ENCODE peak calls at places on chromosomes 16 and 17, in eight cellular contexts. I is RWPE1, H is GM20000, Y is IMR-90, U is heart right ventricle, G is Calu3, O is neural crest cell, F is thoracic aorta. P is an unnamed sample.

GRCh38 chr17:79960788-79961522 is 74.7 kb downstream of the TBC1D16 start:
- DNase-seq in G (no peak), U (no peak), F (no peak), I (no peak), O (no peak), Y (peak), H (no peak), P (no peak)

GRCh38 chr16:89015271-89015859 is 38.4 kb upstream of the CBFA2T3 start:
- DNase-seq in F (no peak), I (no peak), Y (no peak), G (no peak), H (no peak), O (no peak), U (no peak), P (no peak)

GRCh38 chr16:10040136-10041080 is 141.8 kb downstream of the GRIN2A start:
- DNase-seq in I (no peak), H (no peak), O (no peak), F (no peak), U (no peak), Y (no peak), G (no peak), P (no peak)

GRCh38 chr17:67531291-67531690 is 154.2 kb downstream of the PITPNC1 start:
- DNase-seq in Y (no peak), I (no peak), G (no peak), O (no peak), F (no peak), U (no peak), H (peak), P (no peak)

GRCh38 chr17:8894673-8895578 is 27.5 kb upstream of the PIK3R6 start:
- DNase-seq in Y (peak), U (peak), H (peak), O (peak), I (peak), F (no peak), G (peak), P (peak)

GRCh38 chr17:55785181-55785580 is 34.3 kb downstream of the PCTP start:
- DNase-seq in Y (no peak), O (no peak), I (no peak), G (no peak), F (no peak), H (no peak), U (no peak), P (no peak)

GRCh38 chr17:46152423-46152822 is 40.8 kb downstream of the KANSL1 start:
- DNase-seq in G (no peak), U (no peak), F (no peak), O (no peak), Y (no peak), H (peak), I (no peak), P (no peak)

GRCh38 chr17:29181226-29181625 is 1.0 kb upstream of the MYO18A start:
- DNase-seq in U (no peak), H (no peak), O (no peak), G (no peak), Y (no peak), F (no peak), I (no peak), P (no peak)

GRCh38 chr17:8504460-8505207 is 69.0 kb downstream of the NDEL1 start:
- DNase-seq in O (no peak), F (no peak), G (no peak), U (no peak), Y (no peak), H (no peak), I (no peak), P (no peak)

GRCh38 chr16:85347213-85347591 is 234.9 kb upstream of the CIBAR2 start:
- DNase-seq in U (no peak), O (no peak), G (peak), F (no peak), H (no peak), Y (no peak), I (no peak), P (no peak)

GRCh38 chr16:84967828-84968227 is 43.5 kb downstream of the ZDHHC7 start:
- DNase-seq in H (no peak), U (no peak), Y (no peak), I (no peak), F (no peak), G (no peak), O (no peak), P (peak)

GRCh38 chr17:62955841-62956352 is 10.1 kb upstream of the TANC2 start:
- DNase-seq in Y (no peak), F (no peak), I (no peak), G (no peak), O (no peak), U (no peak), H (no peak), P (no peak)

GRCh38 chr17:57735707-57736106 is 9.4 kb downstream of the CCDC182 start:
- DNase-seq in Y (no peak), I (peak), U (no peak), G (peak), O (no peak), F (no peak), H (peak), P (no peak)

GRCh38 chr16:66947302-66948033 is 12.2 kb downstream of the CES2 start:
- DNase-seq in O (peak), Y (peak), F (no peak), U (peak), G (peak), H (peak), I (peak), P (no peak)

GRCh38 chr17:77400445-77400870 is 259.7 kb downstream of the SEC14L1 start:
- DNase-seq in F (no peak), I (no peak), Y (no peak), U (peak), H (peak), G (no peak), O (no peak), P (no peak)

GRCh38 chr17:49646391-49647255 is 31.3 kb downstream of the SPOP start:
- DNase-seq in U (no peak), I (peak), G (peak), F (no peak), Y (peak), O (no peak), H (peak), P (no peak)

GRCh38 chr16:54934536-54935410 is 4.1 kb downstream of the IRX5 start:
- DNase-seq in U (peak), O (peak), Y (no peak), G (no peak), F (no peak), H (peak), I (no peak), P (peak)

GRCh38 chr17:40648326-40648968 is 829 bp upstream of the SMARCE1 start:
- DNase-seq in F (no peak), H (no peak), U (no peak), I (no peak), O (peak), Y (peak), G (no peak), P (no peak)

GRCh38 chr17:44065668-44066203 is 735 bp downstream of the LSM12 start:
- DNase-seq in I (no peak), F (no peak), H (no peak), Y (no peak), G (no peak), O (no peak), U (no peak), P (no peak)

GRCh38 chr16:27759301-27759871 is 209.4 kb downstream of the KATNIP start:
- DNase-seq in Y (peak), F (no peak), H (no peak), U (no peak), O (no peak), I (peak), G (no peak), P (no peak)

GRCh38 chr17:59893617-59894100 is 738 bp downstream of the RPS6KB1 start:
- DNase-seq in H (peak), Y (peak), F (no peak), U (no peak), O (no peak), G (peak), I (peak), P (peak)

GRCh38 chr17:57649191-57649590 is 95.9 kb downstream of the CCDC182 start:
- DNase-seq in U (no peak), H (no peak), Y (no peak), F (no peak), G (no peak), O (no peak), I (no peak), P (no peak)

GRCh38 chr17:39952665-39953470 is 9.9 kb upstream of the GSDMA start:
- DNase-seq in I (peak), H (peak), O (peak), U (peak), Y (peak), F (peak), G (peak), P (peak)

GRCh38 chr16:65601781-65602180 is 479.9 kb upstream of the CDH11 start:
- DNase-seq in F (no peak), O (no peak), G (no peak), H (no peak), U (no peak), Y (no peak), I (no peak), P (no peak)

GRCh38 chr17:31841850-31842415 is 17.1 kb downstream of the COPRS start:
- DNase-seq in H (no peak), F (no peak), Y (no peak), U (no peak), O (no peak), G (no peak), I (no peak), P (no peak)

GRCh38 chr16:1345087-1345486 is 6.6 kb downstream of the TSR3 start:
- DNase-seq in I (no peak), H (no peak), Y (no peak), G (no peak), U (no peak), O (no peak), F (no peak), P (no peak)

GRCh38 chr17:10062757-10063385 is 135.5 kb downstream of the GAS7 start:
- DNase-seq in F (no peak), G (no peak), Y (no peak), U (no peak), I (no peak), H (peak), O (no peak), P (no peak)

GRCh38 chr17:66375121-66375520 is 72.7 kb downstream of the PRKCA start:
- DNase-seq in Y (no peak), F (no peak), G (no peak), U (no peak), O (no peak), I (no peak), H (no peak), P (no peak)

GRCh38 chr16:28180660-28181556 is 30.9 kb downstream of the XPO6 start:
- DNase-seq in U (no peak), O (no peak), H (no peak), F (no peak), G (no peak), I (no peak), Y (peak), P (no peak)

GRCh38 chr16:85238233-85238647 is 126.0 kb upstream of the CIBAR2 start:
- DNase-seq in F (peak), O (no peak), G (no peak), I (no peak), Y (peak), U (peak), H (no peak), P (peak)

GRCh38 chr17:77527836-77528505 is 387.2 kb downstream of the SEC14L1 start:
- DNase-seq in G (no peak), Y (no peak), I (no peak), O (no peak), U (no peak), F (no peak), H (no peak), P (no peak)

GRCh38 chr17:67388986-67389385 is 11.9 kb downstream of the PITPNC1 start:
- DNase-seq in I (no peak), Y (no peak), U (no peak), G (no peak), H (no peak), O (no peak), F (no peak), P (no peak)

GRCh38 chr17:2710804-2711607 is 558 bp downstream of the CLUH start:
- DNase-seq in H (no peak), Y (no peak), G (peak), U (no peak), F (no peak), O (no peak), I (peak), P (no peak)

GRCh38 chr17:66508896-66509843 is 206.8 kb downstream of the PRKCA start:
- DNase-seq in I (peak), Y (peak), O (no peak), G (peak), H (no peak), U (no peak), F (no peak), P (no peak)

GRCh38 chr17:15287533-15288267 is 22.6 kb upstream of the PMP22 start:
- DNase-seq in U (no peak), Y (peak), I (no peak), F (no peak), O (no peak), G (no peak), H (no peak), P (no peak)

GRCh38 chr16:11251525-11252481 is 4.2 kb downstream of the SOCS1 start:
- DNase-seq in F (no peak), Y (peak), U (no peak), I (no peak), G (no peak), H (peak), O (no peak), P (no peak)

GRCh38 chr17:40560592-40561293 is 4.5 kb downstream of the CCR7 start:
- DNase-seq in F (no peak), G (peak), O (no peak), U (no peak), H (peak), Y (peak), I (no peak), P (peak)

DNA sequence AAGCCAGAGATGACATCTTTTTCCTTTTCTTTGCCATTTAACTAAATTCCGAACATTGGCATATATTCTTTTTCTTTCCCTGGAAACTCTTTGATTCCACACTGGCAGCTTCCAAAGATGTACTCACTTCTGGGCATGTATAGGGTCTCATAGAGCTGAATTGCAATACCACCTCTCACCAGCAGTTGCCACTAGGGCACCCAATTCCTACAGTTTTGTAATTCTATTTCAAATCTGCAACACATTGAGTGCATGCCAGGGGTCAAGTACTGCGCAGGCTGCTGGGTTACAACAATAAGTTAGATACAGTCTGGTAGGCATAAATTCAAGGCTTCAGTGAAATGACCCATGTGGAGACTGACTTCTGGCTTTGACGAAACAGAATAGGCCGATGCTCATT is 208.8 kb upstream of the NLRP1 start:
- DNase-seq in F (no peak), U (no peak), G (no peak), I (no peak), H (no peak), O (no peak), Y (no peak), P (no peak)
- TF ChIP-seq CTCF in F (peak), U (no peak), G (no peak), I (no peak), H (no peak), O (peak), Y (peak), P (peak)

GRCh38 chr16:56953006-56953405 is 8.7 kb upstream of the CETP start:
- DNase-seq in G (no peak), O (no peak), Y (no peak), F (no peak), H (no peak), U (no peak), I (no peak), P (no peak)

GRCh38 chr16:56961386-56961785 is 364 bp upstream of the CETP start:
- DNase-seq in H (no peak), O (no peak), I (no peak), F (no peak), Y (peak), G (no peak), U (no peak), P (no peak)

GRCh38 chr16:56956076-56956475 is 5.7 kb upstream of the CETP start:
- DNase-seq in H (no peak), O (no peak), G (no peak), I (no peak), U (no peak), Y (no peak), F (no peak), P (no peak)

GRCh38 chr16:56960681-56961281 is 969 bp upstream of the CETP start:
- DNase-seq in G (no peak), Y (peak), F (no peak), U (no peak), H (no peak), O (no peak), I (no peak), P (no peak)

GRCh38 chr16:56956756-56957155 is 5.0 kb upstream of the CETP start:
- DNase-seq in H (no peak), I (no peak), G (no peak), U (no peak), F (no peak), O (no peak), Y (no peak), P (no peak)
- TF ChIP-seq CTCF in H (no peak), I (no peak), G (no peak), U (no peak), F (no peak), O (peak), Y (peak), P (no peak)

GRCh38 chr17:75589017-75589918 is 1.7 kb downstream of the MYO15B start:
- DNase-seq in Y (peak), H (peak), O (peak), U (peak), I (peak), G (peak), F (peak), P (peak)
- TF ChIP-seq CTCF in Y (peak), H (peak), O (peak), U (peak), I (peak), G (peak), F (peak), P (peak)

GRCh38 chr16:87411375-87412271 is 19.5 kb downstream of the MAP1LC3B start:
- DNase-seq in F (no peak), I (no peak), U (no peak), G (no peak), O (no peak), Y (no peak), H (no peak), P (no peak)

GRCh38 chr16:87410530-87410929 is 18.4 kb downstream of the MAP1LC3B start:
- DNase-seq in Y (no peak), U (no peak), G (no peak), F (no peak), I (no peak), O (no peak), H (no peak), P (no peak)

GRCh38 chr16:87412371-87412995 is 20.3 kb downstream of the MAP1LC3B start:
- DNase-seq in G (no peak), O (no peak), I (no peak), H (no peak), Y (no peak), U (no peak), F (no peak), P (no peak)

GRCh38 chr16:87409781-87410180 is 17.6 kb downstream of the MAP1LC3B start:
- DNase-seq in Y (no peak), O (no peak), I (no peak), U (no peak), G (no peak), F (no peak), H (no peak), P (no peak)

DNA sequence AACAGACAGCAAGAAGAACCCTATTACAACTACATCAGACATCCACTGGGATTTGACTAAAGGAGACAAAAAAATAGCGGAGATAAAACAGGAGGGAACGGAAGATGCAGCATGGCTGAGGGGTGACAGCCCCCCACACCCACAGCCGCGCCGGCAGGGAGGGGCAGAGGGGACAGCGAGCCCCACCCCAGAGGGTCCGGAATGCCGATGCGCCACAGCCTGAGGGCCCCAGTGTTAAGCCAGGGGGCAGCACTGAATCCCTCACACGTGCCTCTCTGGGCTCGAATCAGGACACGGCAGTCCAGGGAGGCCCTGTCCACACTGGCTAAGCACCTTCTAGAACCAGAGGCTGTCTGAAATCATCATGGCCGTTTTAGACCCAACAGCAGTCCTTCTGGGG is 18.8 kb downstream of the MAP1LC3B start:
- DNase-seq in O (no peak), U (no peak), G (no peak), F (no peak), I (no peak), Y (no peak), H (no peak), P (no peak)
- TF ChIP-seq CTCF in O (no peak), U (no peak), G (no peak), F (no peak), I (no peak), Y (no peak), H (no peak), P (no peak)

GRCh38 chr16:81137012-81137335 is 40.8 kb upstream of the GCSH start:
- DNase-seq in I (no peak), H (no peak), O (no peak), F (no peak), U (no peak), Y (peak), G (no peak), P (no peak)

GRCh38 chr16:81143921-81144471 is 47.8 kb upstream of the GCSH start:
- DNase-seq in I (peak), F (no peak), O (no peak), Y (no peak), U (no peak), G (peak), H (no peak), P (no peak)

GRCh38 chr16:81137754-81138153 is 41.6 kb upstream of the GCSH start:
- DNase-seq in O (no peak), I (no peak), H (no peak), Y (no peak), U (no peak), G (no peak), F (no peak), P (no peak)

GRCh38 chr16:81142864-81143263 is 46.7 kb upstream of the GCSH start:
- DNase-seq in H (no peak), F (no peak), U (no peak), O (no peak), G (no peak), Y (no peak), I (no peak), P (no peak)

DNA sequence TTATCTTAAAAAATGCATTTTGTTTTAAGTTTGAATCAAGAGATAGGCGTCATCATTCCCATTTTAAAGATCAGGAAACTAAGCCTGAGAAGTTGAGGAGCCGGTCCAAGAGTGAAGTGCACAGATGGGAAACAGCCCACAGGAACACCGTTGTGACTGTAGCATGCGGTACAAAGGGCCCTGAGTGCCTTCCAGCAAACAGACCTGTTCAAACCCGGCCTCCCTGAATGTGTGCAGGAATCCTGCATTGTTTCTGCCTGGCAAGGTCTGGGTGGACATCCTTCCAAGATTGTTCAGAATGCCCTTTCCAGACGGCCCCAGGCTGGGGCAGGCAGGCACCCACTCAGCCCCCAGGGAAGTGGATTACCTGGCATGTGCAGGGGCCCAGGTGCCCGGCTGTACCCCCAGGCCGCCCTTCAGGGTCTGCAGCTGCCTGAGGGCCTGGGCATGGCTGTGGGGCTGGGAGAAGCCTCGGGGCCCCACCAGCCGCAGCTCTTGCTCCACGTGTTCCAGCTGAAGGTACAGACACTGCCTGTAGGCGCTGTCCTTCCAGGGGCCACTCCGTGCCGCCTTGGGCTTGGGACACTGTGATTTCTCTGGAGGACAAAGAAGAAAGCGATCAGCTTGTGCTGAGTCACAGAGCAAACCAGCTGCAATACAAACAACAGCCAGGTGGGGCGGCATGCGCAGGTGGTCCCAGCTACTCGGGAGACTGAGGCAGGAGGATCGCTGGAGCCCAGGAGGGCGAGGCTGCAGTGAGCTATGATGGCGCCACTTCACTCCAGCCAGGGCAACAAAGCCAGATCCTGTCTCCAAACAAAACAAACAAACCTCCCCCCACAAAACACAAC is 45.0 kb upstream of the GCSH start:
- DNase-seq in O (no peak), H (no peak), G (peak), Y (no peak), I (no peak), F (no peak), U (no peak), P (no peak)
- TF ChIP-seq CTCF in O (peak), H (no peak), G (peak), Y (no peak), I (no peak), F (no peak), U (no peak), P (peak)

P was measured in mesothelial cell of epicardium.